ENCODE peak calls at places on chromosomes 6 and 20, in five cellular contexts. One of them, this sample, is unnamed.

GRCh38 chr6:73739097-73739496 is 43.1 kb downstream of the CD109 start:
- DNase-seq in GM12878: no peak
- DNase-seq in K562: peak
- DNase-seq in HepG2: peak
- DNase-seq in IMR-90: peak
- DNase-seq in this sample: peak

GRCh38 chr6:41780623-41781301 is at the start of gene PRICKLE4:
- DNase-seq in K562: peak
- DNase-seq in GM12878: no peak
- DNase-seq in IMR-90: no peak
- DNase-seq in HepG2: no peak
- DNase-seq in this sample: peak

GRCh38 chr20:35020108-35021031 is 64.7 kb downstream of the MYH7B start:
- DNase-seq in IMR-90: no peak
- DNase-seq in HepG2: no peak
- DNase-seq in K562: no peak
- DNase-seq in GM12878: no peak
- DNase-seq in this sample: no peak

GRCh38 chr20:41935259-41935791 is 317.1 kb upstream of the CHD6 start:
- DNase-seq in IMR-90: no peak
- DNase-seq in HepG2: no peak
- DNase-seq in K562: peak
- DNase-seq in GM12878: no peak
- DNase-seq in this sample: peak

GRCh38 chr6:51856508-51856907 is 230.9 kb downstream of the PKHD1 start:
- DNase-seq in GM12878: no peak
- DNase-seq in HepG2: no peak
- DNase-seq in IMR-90: no peak
- DNase-seq in K562: no peak
- DNase-seq in this sample: no peak

GRCh38 chr6:125866433-125866832 is 75.7 kb downstream of the NCOA7 start:
- DNase-seq in IMR-90: no peak
- DNase-seq in GM12878: no peak
- DNase-seq in HepG2: no peak
- DNase-seq in K562: no peak
- DNase-seq in this sample: no peak

GRCh38 chr6:124522335-124522734 is 439.9 kb upstream of the RNF217 start:
- DNase-seq in K562: no peak
- DNase-seq in GM12878: no peak
- DNase-seq in HepG2: no peak
- DNase-seq in IMR-90: no peak
- DNase-seq in this sample: no peak

GRCh38 chr20:58832442-58832841 is 18.3 kb downstream of the GNAS-AS1 start:
- DNase-seq in HepG2: no peak
- DNase-seq in IMR-90: no peak
- DNase-seq in GM12878: no peak
- DNase-seq in K562: no peak
- DNase-seq in this sample: no peak

GRCh38 chr20:39310363-39311037 is 348.4 kb downstream of the DHX35 start:
- DNase-seq in K562: no peak
- DNase-seq in GM12878: no peak
- DNase-seq in IMR-90: no peak
- DNase-seq in HepG2: no peak
- DNase-seq in this sample: no peak

GRCh38 chr6:49563006-49563886 is 12.8 kb downstream of the C6orf141 start:
- DNase-seq in K562: peak
- DNase-seq in HepG2: no peak
- DNase-seq in IMR-90: no peak
- DNase-seq in GM12878: no peak
- DNase-seq in this sample: no peak

GRCh38 chr6:137413482-137413881 is 80.7 kb downstream of the OLIG3 start:
- DNase-seq in HepG2: peak
- DNase-seq in GM12878: no peak
- DNase-seq in IMR-90: no peak
- DNase-seq in K562: no peak
- DNase-seq in this sample: no peak
- TF ChIP-seq MXI1 in HepG2: no peak
- TF ChIP-seq MXI1 in GM12878: no peak
- TF ChIP-seq MXI1 in IMR-90: no peak
- TF ChIP-seq MXI1 in K562: no peak
- TF ChIP-seq MXI1 in this sample: no peak

DNA sequence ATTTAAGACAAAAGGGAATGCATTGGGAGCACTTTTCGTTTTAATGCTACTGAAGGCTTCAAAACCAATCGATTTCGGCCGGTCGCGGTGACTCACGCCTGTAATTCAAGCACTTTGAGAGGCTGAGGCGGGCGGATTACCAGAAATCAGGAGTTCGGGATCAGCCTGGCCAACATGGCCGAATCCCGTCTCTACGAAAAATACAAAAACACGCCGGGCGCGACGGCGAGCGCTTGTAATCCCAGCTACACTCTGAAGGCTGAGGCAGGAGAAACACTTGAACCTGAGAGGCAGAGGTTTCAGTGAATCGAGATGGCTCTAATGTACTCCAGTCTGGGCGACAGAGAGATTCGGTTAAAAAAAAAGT is 58.4 kb downstream of the TRIM38 start:
- DNase-seq in K562: peak
- DNase-seq in GM12878: no peak
- DNase-seq in IMR-90: peak
- DNase-seq in HepG2: no peak
- DNase-seq in this sample: no peak
- TF ChIP-seq MXI1 in K562: no peak
- TF ChIP-seq MXI1 in GM12878: no peak
- TF ChIP-seq MXI1 in IMR-90: no peak
- TF ChIP-seq MXI1 in HepG2: peak
- TF ChIP-seq MXI1 in this sample: no peak

GRCh38 chr6:36195471-36196048 is 984 bp upstream of the BRPF3 start:
- DNase-seq in HepG2: no peak
- DNase-seq in IMR-90: no peak
- DNase-seq in GM12878: no peak
- DNase-seq in K562: no peak
- DNase-seq in this sample: no peak

GRCh38 chr6:36196049-36196879 is at the start of gene BRPF3:
- DNase-seq in K562: peak
- DNase-seq in IMR-90: peak
- DNase-seq in GM12878: no peak
- DNase-seq in HepG2: peak
- DNase-seq in this sample: peak

GRCh38 chr6:36197739-36198221 is 1.2 kb downstream of the BRPF3 start:
- DNase-seq in IMR-90: no peak
- DNase-seq in HepG2: no peak
- DNase-seq in K562: peak
- DNase-seq in GM12878: no peak
- DNase-seq in this sample: no peak

GRCh38 chr6:36198986-36199385 is 2.4 kb downstream of the BRPF3 start:
- DNase-seq in K562: no peak
- DNase-seq in IMR-90: no peak
- DNase-seq in HepG2: no peak
- DNase-seq in GM12878: no peak
- DNase-seq in this sample: no peak

GRCh38 chr6:36196880-36197548 is 470 bp downstream of the BRPF3 start:
- DNase-seq in K562: peak
- DNase-seq in IMR-90: peak
- DNase-seq in GM12878: peak
- DNase-seq in HepG2: peak
- DNase-seq in this sample: peak
- TF ChIP-seq MXI1 in K562: no peak
- TF ChIP-seq MXI1 in IMR-90: no peak
- TF ChIP-seq MXI1 in GM12878: no peak
- TF ChIP-seq MXI1 in HepG2: peak
- TF ChIP-seq MXI1 in this sample: no peak

GRCh38 chr6:101806241-101806640 is 412.7 kb downstream of the GRIK2 start:
- DNase-seq in IMR-90: peak
- DNase-seq in K562: no peak
- DNase-seq in GM12878: no peak
- DNase-seq in HepG2: no peak
- DNase-seq in this sample: no peak
- TF ChIP-seq MXI1 in IMR-90: no peak
- TF ChIP-seq MXI1 in K562: no peak
- TF ChIP-seq MXI1 in GM12878: no peak
- TF ChIP-seq MXI1 in HepG2: no peak
- TF ChIP-seq MXI1 in this sample: no peak

DNA sequence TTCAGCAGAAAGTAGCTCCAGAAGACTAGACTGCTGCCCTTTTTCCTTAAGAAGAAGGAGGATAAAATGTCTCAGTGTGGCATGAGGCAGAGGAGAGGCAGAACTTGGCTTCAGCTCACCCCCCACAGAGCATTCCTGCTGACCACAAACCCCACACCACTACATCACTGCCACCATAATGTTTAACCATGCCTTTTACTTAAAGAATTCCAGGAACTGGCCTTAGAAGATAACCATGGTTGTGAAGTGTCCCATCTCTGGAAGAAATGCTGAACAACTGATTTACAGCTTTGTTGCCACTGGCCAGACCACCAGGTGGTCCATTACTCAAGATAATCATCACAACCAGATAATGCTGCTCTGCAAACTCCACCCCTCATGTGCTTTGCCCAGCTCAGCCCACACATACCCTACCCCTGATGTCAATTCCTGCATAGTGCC is 154.1 kb downstream of the CD24 start:
- DNase-seq in K562: peak
- DNase-seq in GM12878: no peak
- DNase-seq in IMR-90: peak
- DNase-seq in HepG2: no peak
- DNase-seq in this sample: no peak
- TF ChIP-seq MXI1 in K562: no peak
- TF ChIP-seq MXI1 in GM12878: no peak
- TF ChIP-seq MXI1 in IMR-90: no peak
- TF ChIP-seq MXI1 in HepG2: no peak
- TF ChIP-seq MXI1 in this sample: no peak

GRCh38 chr20:17969884-17970409 is 1.1 kb downstream of the MGME1 start:
- DNase-seq in IMR-90: peak
- DNase-seq in K562: peak
- DNase-seq in HepG2: peak
- DNase-seq in GM12878: no peak
- DNase-seq in this sample: no peak
- TF ChIP-seq MXI1 in IMR-90: no peak
- TF ChIP-seq MXI1 in K562: no peak
- TF ChIP-seq MXI1 in HepG2: peak
- TF ChIP-seq MXI1 in GM12878: peak
- TF ChIP-seq MXI1 in this sample: no peak

This sample was measured in SK-N-SH.